ENCODE peak calls at places on chromosome 17, in nine cellular contexts. One of them, this sample, is unnamed.

GRCh38 chr17:39763046-39763800 is 25.5 kb downstream of the GRB7 start:
- DNase-seq in glutamatergic neuron: no peak
- DNase-seq in natural killer cell: no peak
- DNase-seq in adrenal gland: no peak
- DNase-seq in lower leg skin: no peak
- DNase-seq in esophagus squamous epithelium: no peak
- DNase-seq in dorsolateral prefrontal cortex: no peak
- DNase-seq in nephron progenitor cell: no peak
- DNase-seq in Caco-2: no peak
- DNase-seq in this sample: no peak

GRCh38 chr17:75502072-75502745 is 13.1 kb downstream of the CASKIN2 start:
- DNase-seq in glutamatergic neuron: no peak
- DNase-seq in natural killer cell: no peak
- DNase-seq in adrenal gland: no peak
- DNase-seq in lower leg skin: no peak
- DNase-seq in esophagus squamous epithelium: no peak
- DNase-seq in dorsolateral prefrontal cortex: no peak
- DNase-seq in nephron progenitor cell: no peak
- DNase-seq in Caco-2: no peak
- DNase-seq in this sample: no peak

GRCh38 chr17:19333736-19334290 is 28.7 kb downstream of the B9D1 start:
- DNase-seq in glutamatergic neuron: no peak
- DNase-seq in natural killer cell: no peak
- DNase-seq in adrenal gland: peak; percentile 50
- DNase-seq in lower leg skin: no peak
- DNase-seq in esophagus squamous epithelium: no peak
- DNase-seq in dorsolateral prefrontal cortex: peak; percentile 8
- DNase-seq in nephron progenitor cell: no peak
- DNase-seq in Caco-2: no peak
- DNase-seq in this sample: no peak

GRCh38 chr17:45006927-45007461 is 38.9 kb upstream of the C1QL1 start:
- DNase-seq in glutamatergic neuron: no peak
- DNase-seq in natural killer cell: no peak
- DNase-seq in adrenal gland: no peak
- DNase-seq in lower leg skin: no peak
- DNase-seq in esophagus squamous epithelium: no peak
- DNase-seq in dorsolateral prefrontal cortex: no peak
- DNase-seq in nephron progenitor cell: no peak
- DNase-seq in Caco-2: no peak
- DNase-seq in this sample: no peak

GRCh38 chr17:43927101-43927935 is 15.0 kb downstream of the PPY start:
- DNase-seq in glutamatergic neuron: peak; percentile 42
- DNase-seq in natural killer cell: no peak
- DNase-seq in adrenal gland: no peak
- DNase-seq in lower leg skin: no peak
- DNase-seq in esophagus squamous epithelium: no peak
- DNase-seq in dorsolateral prefrontal cortex: no peak
- DNase-seq in nephron progenitor cell: no peak
- DNase-seq in Caco-2: no peak
- DNase-seq in this sample: no peak

GRCh38 chr17:21239680-21240374 is 13.4 kb downstream of the NATD1 start:
- DNase-seq in glutamatergic neuron: no peak
- DNase-seq in natural killer cell: no peak
- DNase-seq in adrenal gland: no peak
- DNase-seq in lower leg skin: no peak
- DNase-seq in esophagus squamous epithelium: no peak
- DNase-seq in dorsolateral prefrontal cortex: no peak
- DNase-seq in nephron progenitor cell: peak; percentile 24
- DNase-seq in Caco-2: no peak
- DNase-seq in this sample: no peak

GRCh38 chr17:71959129-71959528 is 161.7 kb upstream of the SOX9 start:
- DNase-seq in glutamatergic neuron: no peak
- DNase-seq in natural killer cell: no peak
- DNase-seq in adrenal gland: no peak
- DNase-seq in lower leg skin: no peak
- DNase-seq in esophagus squamous epithelium: no peak
- DNase-seq in dorsolateral prefrontal cortex: no peak
- DNase-seq in nephron progenitor cell: no peak
- DNase-seq in Caco-2: peak; percentile 13
- DNase-seq in this sample: no peak

GRCh38 chr17:34609210-34609609 is 29.8 kb downstream of the TMEM132E start:
- DNase-seq in glutamatergic neuron: no peak
- DNase-seq in natural killer cell: no peak
- DNase-seq in adrenal gland: no peak
- DNase-seq in lower leg skin: no peak
- DNase-seq in esophagus squamous epithelium: no peak
- DNase-seq in dorsolateral prefrontal cortex: no peak
- DNase-seq in nephron progenitor cell: no peak
- DNase-seq in Caco-2: no peak
- DNase-seq in this sample: no peak

GRCh38 chr17:33335491-33336173 is 42.5 kb upstream of the ASIC2 start:
- DNase-seq in glutamatergic neuron: peak; percentile 24
- DNase-seq in natural killer cell: no peak
- DNase-seq in adrenal gland: no peak
- DNase-seq in lower leg skin: no peak
- DNase-seq in esophagus squamous epithelium: no peak
- DNase-seq in dorsolateral prefrontal cortex: no peak
- DNase-seq in nephron progenitor cell: peak; percentile 9
- DNase-seq in Caco-2: peak; percentile 30
- DNase-seq in this sample: no peak

GRCh38 chr17:56325561-56325960 is 172.3 kb downstream of the ANKFN1 start:
- DNase-seq in glutamatergic neuron: no peak
- DNase-seq in natural killer cell: no peak
- DNase-seq in adrenal gland: no peak
- DNase-seq in lower leg skin: no peak
- DNase-seq in esophagus squamous epithelium: no peak
- DNase-seq in dorsolateral prefrontal cortex: no peak
- DNase-seq in nephron progenitor cell: peak; percentile 10
- DNase-seq in Caco-2: no peak
- DNase-seq in this sample: no peak

GRCh38 chr17:79406316-79406715 is 204.5 kb downstream of the RBFOX3 start:
- DNase-seq in glutamatergic neuron: no peak
- DNase-seq in natural killer cell: no peak
- DNase-seq in adrenal gland: no peak
- DNase-seq in lower leg skin: no peak
- DNase-seq in esophagus squamous epithelium: no peak
- DNase-seq in dorsolateral prefrontal cortex: no peak
- DNase-seq in nephron progenitor cell: no peak
- DNase-seq in Caco-2: no peak
- DNase-seq in this sample: no peak

GRCh38 chr17:59848778-59849177 is 44.0 kb downstream of the TUBD1 start:
- DNase-seq in glutamatergic neuron: no peak
- DNase-seq in natural killer cell: no peak
- DNase-seq in adrenal gland: peak; percentile 71
- DNase-seq in lower leg skin: peak; percentile 81
- DNase-seq in esophagus squamous epithelium: no peak
- DNase-seq in dorsolateral prefrontal cortex: no peak
- DNase-seq in nephron progenitor cell: no peak
- DNase-seq in Caco-2: peak; percentile 67
- DNase-seq in this sample: no peak

GRCh38 chr17:4476017-4476416 is 22.7 kb upstream of the SPNS2 start:
- DNase-seq in glutamatergic neuron: no peak
- DNase-seq in natural killer cell: no peak
- DNase-seq in adrenal gland: no peak
- DNase-seq in lower leg skin: no peak
- DNase-seq in esophagus squamous epithelium: no peak
- DNase-seq in dorsolateral prefrontal cortex: no peak
- DNase-seq in nephron progenitor cell: no peak
- DNase-seq in Caco-2: no peak
- DNase-seq in this sample: no peak

GRCh38 chr17:19345486-19346350 is 16.8 kb downstream of the B9D1 start:
- DNase-seq in glutamatergic neuron: no peak
- DNase-seq in natural killer cell: no peak
- DNase-seq in adrenal gland: peak; percentile 47
- DNase-seq in lower leg skin: no peak
- DNase-seq in esophagus squamous epithelium: no peak
- DNase-seq in dorsolateral prefrontal cortex: no peak
- DNase-seq in nephron progenitor cell: no peak
- DNase-seq in Caco-2: no peak
- DNase-seq in this sample: no peak

GRCh38 chr17:53626286-53626685 is 196.4 kb upstream of the KIF2B start:
- DNase-seq in glutamatergic neuron: no peak
- DNase-seq in natural killer cell: no peak
- DNase-seq in adrenal gland: no peak
- DNase-seq in lower leg skin: no peak
- DNase-seq in esophagus squamous epithelium: no peak
- DNase-seq in dorsolateral prefrontal cortex: no peak
- DNase-seq in nephron progenitor cell: no peak
- DNase-seq in Caco-2: no peak
- DNase-seq in this sample: no peak

GRCh38 chr17:75388476-75389030 is 16.9 kb downstream of the GRB2 start:
- DNase-seq in glutamatergic neuron: no peak
- DNase-seq in natural killer cell: no peak
- DNase-seq in adrenal gland: no peak
- DNase-seq in lower leg skin: no peak
- DNase-seq in esophagus squamous epithelium: no peak
- DNase-seq in dorsolateral prefrontal cortex: no peak
- DNase-seq in nephron progenitor cell: no peak
- DNase-seq in Caco-2: no peak
- DNase-seq in this sample: no peak

GRCh38 chr17:21549107-21549687 is 143.1 kb upstream of the KCNJ18 start:
- DNase-seq in glutamatergic neuron: no peak
- DNase-seq in natural killer cell: no peak
- DNase-seq in adrenal gland: no peak
- DNase-seq in lower leg skin: no peak
- DNase-seq in esophagus squamous epithelium: no peak
- DNase-seq in dorsolateral prefrontal cortex: no peak
- DNase-seq in nephron progenitor cell: no peak
- DNase-seq in Caco-2: no peak
- DNase-seq in this sample: no peak

GRCh38 chr17:63571632-63572310 is 21.5 kb downstream of the DCAF7 start:
- DNase-seq in glutamatergic neuron: no peak
- DNase-seq in natural killer cell: no peak
- DNase-seq in adrenal gland: no peak
- DNase-seq in lower leg skin: no peak
- DNase-seq in esophagus squamous epithelium: no peak
- DNase-seq in dorsolateral prefrontal cortex: no peak
- DNase-seq in nephron progenitor cell: no peak
- DNase-seq in Caco-2: no peak
- DNase-seq in this sample: no peak

DNA sequence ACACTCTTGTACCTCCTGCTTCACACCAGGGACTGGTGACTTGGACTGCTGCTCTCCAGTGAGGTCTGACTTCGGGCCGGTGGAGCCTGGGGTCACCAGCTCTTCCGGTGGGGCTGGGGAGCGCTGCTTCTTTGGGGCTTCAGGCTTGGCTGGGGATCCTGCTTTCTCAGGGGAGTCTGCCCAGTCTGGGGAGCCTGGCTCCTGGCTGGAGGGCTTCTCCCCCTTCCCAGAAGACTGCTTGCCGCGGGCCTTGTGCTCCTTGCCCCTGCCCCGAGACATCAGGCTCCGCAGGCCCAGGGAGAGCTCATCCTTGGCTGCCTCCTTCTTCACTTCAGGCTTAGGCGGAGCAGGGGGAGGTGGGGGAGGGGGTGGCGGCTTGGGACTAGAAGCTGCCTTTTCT is 52.4 kb downstream of the MYO18A start:
- DNase-seq in glutamatergic neuron: peak; percentile 18
- DNase-seq in natural killer cell: no peak
- DNase-seq in adrenal gland: no peak
- DNase-seq in lower leg skin: no peak
- DNase-seq in esophagus squamous epithelium: no peak
- DNase-seq in dorsolateral prefrontal cortex: no peak
- DNase-seq in nephron progenitor cell: no peak
- DNase-seq in Caco-2: no peak
- DNase-seq in this sample: no peak
- TF ChIP-seq CTCF in glutamatergic neuron: no peak
- TF ChIP-seq CTCF in natural killer cell: no peak
- TF ChIP-seq CTCF in adrenal gland: no peak
- TF ChIP-seq CTCF in lower leg skin: no peak
- TF ChIP-seq CTCF in esophagus squamous epithelium: no peak
- TF ChIP-seq CTCF in dorsolateral prefrontal cortex: no peak
- TF ChIP-seq CTCF in nephron progenitor cell: no peak
- TF ChIP-seq CTCF in Caco-2: no peak
- TF ChIP-seq CTCF in this sample: no peak

GRCh38 chr17:73956169-73956568 is 247.3 kb upstream of the RPL38 start:
- DNase-seq in glutamatergic neuron: no peak
- DNase-seq in natural killer cell: no peak
- DNase-seq in adrenal gland: no peak
- DNase-seq in lower leg skin: no peak
- DNase-seq in esophagus squamous epithelium: no peak
- DNase-seq in dorsolateral prefrontal cortex: no peak
- DNase-seq in nephron progenitor cell: no peak
- DNase-seq in Caco-2: no peak
- DNase-seq in this sample: no peak
- TF ChIP-seq CTCF in glutamatergic neuron: no peak
- TF ChIP-seq CTCF in natural killer cell: no peak
- TF ChIP-seq CTCF in adrenal gland: no peak
- TF ChIP-seq CTCF in lower leg skin: no peak
- TF ChIP-seq CTCF in esophagus squamous epithelium: no peak
- TF ChIP-seq CTCF in dorsolateral prefrontal cortex: no peak
- TF ChIP-seq CTCF in nephron progenitor cell: no peak
- TF ChIP-seq CTCF in Caco-2: no peak
- TF ChIP-seq CTCF in this sample: no peak

DNA sequence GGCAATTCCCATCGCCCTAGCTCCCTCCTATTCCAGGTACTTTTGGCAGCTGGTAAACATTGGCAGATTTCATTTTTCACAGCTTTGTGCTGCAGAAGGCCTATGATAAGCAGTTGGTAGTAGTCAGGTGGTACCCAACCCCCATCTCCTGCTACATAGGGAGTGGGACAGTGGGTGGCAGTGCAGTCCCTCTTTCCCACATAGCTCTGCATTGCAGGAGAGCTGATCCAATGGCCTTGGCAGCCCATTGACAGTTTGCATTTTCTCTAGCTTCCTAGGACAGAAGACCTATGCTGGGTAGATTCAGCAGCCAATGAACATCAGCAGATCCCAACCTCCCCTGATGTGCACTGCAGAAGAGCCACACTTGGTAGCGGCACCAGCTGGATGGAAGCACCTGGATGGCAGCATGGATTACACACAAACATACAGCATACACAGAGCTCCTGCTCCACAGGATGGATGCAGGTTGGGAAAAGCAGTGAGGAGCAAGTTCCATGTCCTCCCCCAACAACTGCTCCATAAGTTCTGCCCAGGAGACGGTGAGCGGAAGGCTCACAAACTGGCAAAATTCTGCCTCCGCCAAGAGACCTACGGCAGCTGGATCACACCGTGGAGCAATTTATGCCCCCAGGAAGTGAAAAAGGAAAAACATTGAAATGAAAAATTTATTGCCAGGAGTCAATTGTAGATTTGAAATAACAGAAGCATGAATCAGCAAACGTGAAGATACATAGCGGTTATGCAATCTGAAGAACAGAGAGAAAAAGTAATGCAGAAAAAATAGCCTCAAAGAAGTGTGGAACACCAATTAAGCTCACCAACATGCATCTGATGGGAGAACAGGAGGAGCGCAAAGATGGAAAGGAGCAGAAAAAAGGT is 95.7 kb downstream of the CACNG1 start:
- DNase-seq in glutamatergic neuron: no peak
- DNase-seq in natural killer cell: no peak
- DNase-seq in adrenal gland: no peak
- DNase-seq in lower leg skin: no peak
- DNase-seq in esophagus squamous epithelium: no peak
- DNase-seq in dorsolateral prefrontal cortex: no peak
- DNase-seq in nephron progenitor cell: no peak
- DNase-seq in Caco-2: peak; percentile 15
- DNase-seq in this sample: no peak
- TF ChIP-seq CTCF in glutamatergic neuron: no peak
- TF ChIP-seq CTCF in natural killer cell: no peak
- TF ChIP-seq CTCF in adrenal gland: no peak
- TF ChIP-seq CTCF in lower leg skin: no peak
- TF ChIP-seq CTCF in esophagus squamous epithelium: no peak
- TF ChIP-seq CTCF in dorsolateral prefrontal cortex: peak; percentile 33
- TF ChIP-seq CTCF in nephron progenitor cell: no peak
- TF ChIP-seq CTCF in Caco-2: no peak
- TF ChIP-seq CTCF in this sample: peak; percentile 27

GRCh38 chr17:17028059-17028877 is 14.0 kb upstream of the MPRIP start:
- DNase-seq in glutamatergic neuron: peak; percentile 81
- DNase-seq in natural killer cell: no peak
- DNase-seq in adrenal gland: peak; percentile 65
- DNase-seq in lower leg skin: peak; percentile 70
- DNase-seq in esophagus squamous epithelium: no peak
- DNase-seq in dorsolateral prefrontal cortex: no peak
- DNase-seq in nephron progenitor cell: peak; percentile 46
- DNase-seq in Caco-2: peak; percentile 99
- DNase-seq in this sample: peak; percentile 90
- TF ChIP-seq CTCF in glutamatergic neuron: no peak
- TF ChIP-seq CTCF in natural killer cell: no peak
- TF ChIP-seq CTCF in adrenal gland: no peak
- TF ChIP-seq CTCF in lower leg skin: no peak
- TF ChIP-seq CTCF in esophagus squamous epithelium: no peak
- TF ChIP-seq CTCF in dorsolateral prefrontal cortex: no peak
- TF ChIP-seq CTCF in nephron progenitor cell: no peak
- TF ChIP-seq CTCF in Caco-2: peak; percentile 46
- TF ChIP-seq CTCF in this sample: no peak

This sample was measured in osteocyte.